ENCODE peak calls at places on chromosome 18, in seven cellular contexts. Q is glomerular endothelial cell, N is OCI-LY7, L is neuronal stem cell, K is fibroblast of the aortic adventitia, V is tibial nerve, R is fibroblast of lung. E is an unnamed sample.

GRCh38 chr18:76491801-76492668 is 3.0 kb downstream of the ZNF516 start:
- DNase-seq in V (peak), R (peak), K (peak), N (peak), L (peak), Q (no peak), E (no peak)

GRCh38 chr18:36630917-36631316 is 197.9 kb downstream of the TPGS2 start:
- DNase-seq in N (no peak), K (no peak), R (no peak), L (no peak), Q (no peak), V (no peak), E (no peak)

GRCh38 chr18:7177131-7177744 is 53.7 kb upstream of the LRRC30 start:
- DNase-seq in V (peak), L (peak), R (peak), K (peak), Q (peak), N (peak), E (peak)

GRCh38 chr18:13558132-13558531 is 168.2 kb downstream of the FAM210A start:
- DNase-seq in R (peak), V (no peak), N (peak), K (peak), Q (no peak), L (peak), E (no peak)

GRCh38 chr18:26480897-26481795 is 67.2 kb downstream of the KCTD1 start:
- DNase-seq in K (peak), L (no peak), R (peak), V (no peak), Q (peak), N (no peak), E (peak)

GRCh38 chr18:69588301-69588700 is 187.6 kb downstream of the DOK6 start:
- DNase-seq in R (no peak), K (no peak), L (no peak), Q (no peak), V (no peak), N (no peak), E (no peak)

GRCh38 chr18:11994346-11994707 is 13.0 kb downstream of the IMPA2 start:
- DNase-seq in L (no peak), Q (no peak), N (no peak), R (peak), V (no peak), K (peak), E (peak)

GRCh38 chr18:36628435-36629094 is 200.2 kb downstream of the TPGS2 start:
- DNase-seq in R (peak), L (no peak), K (peak), V (no peak), N (no peak), Q (no peak), E (peak)

GRCh38 chr18:8627107-8627472 is 17.9 kb downstream of the RAB12 start:
- DNase-seq in L (no peak), N (no peak), Q (no peak), V (no peak), K (no peak), R (no peak), E (no peak)

GRCh38 chr18:68840554-68841263 is 42.8 kb downstream of the CCDC102B start:
- DNase-seq in R (peak), L (peak), V (peak), N (no peak), Q (peak), K (peak), E (peak)

GRCh38 chr18:7741640-7742039 is 174.5 kb downstream of the PTPRM start:
- DNase-seq in V (no peak), L (no peak), R (no peak), N (no peak), K (no peak), Q (no peak), E (no peak)

GRCh38 chr18:37987901-37988300 is 422.3 kb upstream of the CELF4 start:
- DNase-seq in R (no peak), L (no peak), N (no peak), V (no peak), Q (no peak), K (no peak), E (no peak)

GRCh38 chr18:9494778-9495302 is 19.5 kb downstream of the RALBP1 start:
- DNase-seq in K (no peak), V (no peak), Q (no peak), N (no peak), L (no peak), R (peak), E (peak)

GRCh38 chr18:32019251-32019943 is 772 bp downstream of the RNF125 start:
- DNase-seq in L (peak), N (peak), K (peak), V (peak), Q (no peak), R (peak), E (no peak)

E was measured in HFFc6.